ENCODE peak calls at places on chromosome 4, in eight cellular contexts. One of them, this sample, is unnamed.

GRCh38 chr4:101229116-101229515 is 118.2 kb downstream of the PPP3CA start:
- DNase-seq in GM12878: no peak
- DNase-seq in A549: no peak
- DNase-seq in HepG2: no peak
- DNase-seq in K562: no peak
- DNase-seq in HCT116: no peak
- DNase-seq in WTC11: no peak
- DNase-seq in SK-N-SH: no peak
- DNase-seq in this sample: no peak

GRCh38 chr4:52873861-52874343 is 11.8 kb downstream of the RASL11B start:
- DNase-seq in GM12878: no peak
- DNase-seq in A549: no peak
- DNase-seq in HepG2: peak
- DNase-seq in K562: no peak
- DNase-seq in HCT116: no peak
- DNase-seq in WTC11: peak
- DNase-seq in SK-N-SH: no peak
- DNase-seq in this sample: no peak

GRCh38 chr4:145679991-145680455 is at the start of gene C4orf51:
- DNase-seq in GM12878: no peak
- DNase-seq in A549: peak
- DNase-seq in HepG2: peak
- DNase-seq in K562: no peak
- DNase-seq in HCT116: no peak
- DNase-seq in WTC11: no peak
- DNase-seq in SK-N-SH: no peak
- DNase-seq in this sample: no peak

GRCh38 chr4:69099910-69100309 is 3.6 kb downstream of the UGT2B7 start:
- DNase-seq in GM12878: no peak
- DNase-seq in A549: no peak
- DNase-seq in HepG2: no peak
- DNase-seq in K562: no peak
- DNase-seq in HCT116: no peak
- DNase-seq in WTC11: no peak
- DNase-seq in SK-N-SH: no peak
- DNase-seq in this sample: no peak

GRCh38 chr4:121800638-121800960 is 524 bp upstream of the EXOSC9 start:
- DNase-seq in GM12878: no peak
- DNase-seq in A549: no peak
- DNase-seq in HepG2: no peak
- DNase-seq in K562: no peak
- DNase-seq in HCT116: no peak
- DNase-seq in WTC11: no peak
- DNase-seq in SK-N-SH: peak
- DNase-seq in this sample: no peak

GRCh38 chr4:48756689-48757220 is 23.3 kb downstream of the FRYL start:
- DNase-seq in GM12878: no peak
- DNase-seq in A549: no peak
- DNase-seq in HepG2: no peak
- DNase-seq in K562: no peak
- DNase-seq in HCT116: no peak
- DNase-seq in WTC11: no peak
- DNase-seq in SK-N-SH: no peak
- DNase-seq in this sample: no peak

GRCh38 chr4:189377576-189377975 is 563.1 kb upstream of the FRG1 start:
- DNase-seq in GM12878: no peak
- DNase-seq in A549: no peak
- DNase-seq in HepG2: no peak
- DNase-seq in K562: no peak
- DNase-seq in HCT116: no peak
- DNase-seq in WTC11: no peak
- DNase-seq in SK-N-SH: no peak
- DNase-seq in this sample: no peak

GRCh38 chr4:13403833-13404232 is 80.3 kb downstream of the RAB28 start:
- DNase-seq in GM12878: no peak
- DNase-seq in A549: no peak
- DNase-seq in HepG2: no peak
- DNase-seq in K562: no peak
- DNase-seq in HCT116: no peak
- DNase-seq in WTC11: no peak
- DNase-seq in SK-N-SH: no peak
- DNase-seq in this sample: no peak

GRCh38 chr4:118716304-118716703 is 31.1 kb downstream of the METTL14 start:
- DNase-seq in GM12878: no peak
- DNase-seq in A549: no peak
- DNase-seq in HepG2: no peak
- DNase-seq in K562: no peak
- DNase-seq in HCT116: no peak
- DNase-seq in WTC11: no peak
- DNase-seq in SK-N-SH: no peak
- DNase-seq in this sample: peak

GRCh38 chr4:118270492-118270891 is 82.3 kb downstream of the PRSS12 start:
- DNase-seq in GM12878: no peak
- DNase-seq in A549: peak
- DNase-seq in HepG2: peak
- DNase-seq in K562: peak
- DNase-seq in HCT116: peak
- DNase-seq in WTC11: no peak
- DNase-seq in SK-N-SH: peak
- DNase-seq in this sample: peak

GRCh38 chr4:11073621-11074051 is 355.1 kb downstream of the HS3ST1 start:
- DNase-seq in GM12878: no peak
- DNase-seq in A549: no peak
- DNase-seq in HepG2: no peak
- DNase-seq in K562: no peak
- DNase-seq in HCT116: no peak
- DNase-seq in WTC11: no peak
- DNase-seq in SK-N-SH: no peak
- DNase-seq in this sample: peak

GRCh38 chr4:86500527-86500926 is 93.6 kb upstream of the PTPN13 start:
- DNase-seq in GM12878: no peak
- DNase-seq in A549: no peak
- DNase-seq in HepG2: no peak
- DNase-seq in K562: no peak
- DNase-seq in HCT116: no peak
- DNase-seq in WTC11: no peak
- DNase-seq in SK-N-SH: no peak
- DNase-seq in this sample: no peak

GRCh38 chr4:127141857-127142256 is 490.9 kb upstream of the INTU start:
- DNase-seq in GM12878: no peak
- DNase-seq in A549: no peak
- DNase-seq in HepG2: no peak
- DNase-seq in K562: no peak
- DNase-seq in HCT116: no peak
- DNase-seq in WTC11: no peak
- DNase-seq in SK-N-SH: no peak
- DNase-seq in this sample: no peak

GRCh38 chr4:175308236-175308635 is 390.1 kb downstream of the ADAM29 start:
- DNase-seq in GM12878: no peak
- DNase-seq in A549: no peak
- DNase-seq in HepG2: no peak
- DNase-seq in K562: no peak
- DNase-seq in HCT116: peak
- DNase-seq in WTC11: no peak
- DNase-seq in SK-N-SH: no peak
- DNase-seq in this sample: no peak

GRCh38 chr4:153643406-153644016 is 40.6 kb upstream of the TLR2 start:
- DNase-seq in GM12878: peak
- DNase-seq in A549: peak
- DNase-seq in HepG2: peak
- DNase-seq in K562: peak
- DNase-seq in HCT116: peak
- DNase-seq in WTC11: no peak
- DNase-seq in SK-N-SH: peak
- DNase-seq in this sample: peak

GRCh38 chr4:149264093-149264733 is 551.4 kb downstream of the IQCM start:
- DNase-seq in GM12878: peak
- DNase-seq in A549: peak
- DNase-seq in HepG2: peak
- DNase-seq in K562: peak
- DNase-seq in HCT116: peak
- DNase-seq in WTC11: peak
- DNase-seq in SK-N-SH: peak
- DNase-seq in this sample: peak

GRCh38 chr4:72951147-72951546 is 118.4 kb downstream of the COX18 start:
- DNase-seq in GM12878: no peak
- DNase-seq in A549: no peak
- DNase-seq in HepG2: no peak
- DNase-seq in K562: no peak
- DNase-seq in HCT116: no peak
- DNase-seq in WTC11: no peak
- DNase-seq in SK-N-SH: no peak
- DNase-seq in this sample: no peak

GRCh38 chr4:153514001-153514526 is 47.9 kb downstream of the TMEM131L start:
- DNase-seq in GM12878: no peak
- DNase-seq in A549: peak
- DNase-seq in HepG2: no peak
- DNase-seq in K562: no peak
- DNase-seq in HCT116: peak
- DNase-seq in WTC11: no peak
- DNase-seq in SK-N-SH: no peak
- DNase-seq in this sample: no peak

GRCh38 chr4:14719053-14719452 is 283.2 kb upstream of the CPEB2 start:
- DNase-seq in GM12878: no peak
- DNase-seq in A549: peak
- DNase-seq in HepG2: no peak
- DNase-seq in K562: no peak
- DNase-seq in HCT116: no peak
- DNase-seq in WTC11: no peak
- DNase-seq in SK-N-SH: no peak
- DNase-seq in this sample: no peak

GRCh38 chr4:128979934-128980333 is 113.4 kb downstream of the SCLT1 start:
- DNase-seq in GM12878: no peak
- DNase-seq in A549: peak
- DNase-seq in HepG2: no peak
- DNase-seq in K562: peak
- DNase-seq in HCT116: no peak
- DNase-seq in WTC11: no peak
- DNase-seq in SK-N-SH: peak
- DNase-seq in this sample: no peak

GRCh38 chr4:167544391-167544790 is 310.1 kb upstream of the SPOCK3 start:
- DNase-seq in GM12878: no peak
- DNase-seq in A549: no peak
- DNase-seq in HepG2: no peak
- DNase-seq in K562: no peak
- DNase-seq in HCT116: no peak
- DNase-seq in WTC11: no peak
- DNase-seq in SK-N-SH: no peak
- DNase-seq in this sample: no peak

GRCh38 chr4:5722328-5722727 is 11.3 kb downstream of the EVC start:
- DNase-seq in GM12878: no peak
- DNase-seq in A549: peak
- DNase-seq in HepG2: peak
- DNase-seq in K562: no peak
- DNase-seq in HCT116: no peak
- DNase-seq in WTC11: no peak
- DNase-seq in SK-N-SH: no peak
- DNase-seq in this sample: no peak
- TF ChIP-seq MAX in GM12878: no peak
- TF ChIP-seq MAX in A549: peak
- TF ChIP-seq MAX in HepG2: peak
- TF ChIP-seq MAX in K562: no peak
- TF ChIP-seq MAX in HCT116: no peak
- TF ChIP-seq MAX in WTC11: no peak
- TF ChIP-seq MAX in SK-N-SH: no peak
- TF ChIP-seq MAX in this sample: no peak

GRCh38 chr4:76622126-76622525 is 187.1 kb downstream of the SHROOM3 start:
- DNase-seq in GM12878: no peak
- DNase-seq in A549: no peak
- DNase-seq in HepG2: no peak
- DNase-seq in K562: no peak
- DNase-seq in HCT116: no peak
- DNase-seq in WTC11: no peak
- DNase-seq in SK-N-SH: no peak
- DNase-seq in this sample: no peak
- TF ChIP-seq MAX in GM12878: no peak
- TF ChIP-seq MAX in A549: no peak
- TF ChIP-seq MAX in HepG2: no peak
- TF ChIP-seq MAX in K562: no peak
- TF ChIP-seq MAX in HCT116: no peak
- TF ChIP-seq MAX in WTC11: no peak
- TF ChIP-seq MAX in SK-N-SH: no peak
- TF ChIP-seq MAX in this sample: no peak

GRCh38 chr4:26346203-26346620 is 25.4 kb downstream of the RBPJ start:
- DNase-seq in GM12878: no peak
- DNase-seq in A549: no peak
- DNase-seq in HepG2: no peak
- DNase-seq in K562: peak
- DNase-seq in HCT116: no peak
- DNase-seq in WTC11: peak
- DNase-seq in SK-N-SH: no peak
- DNase-seq in this sample: no peak
- TF ChIP-seq MAX in GM12878: no peak
- TF ChIP-seq MAX in A549: no peak
- TF ChIP-seq MAX in HepG2: no peak
- TF ChIP-seq MAX in K562: no peak
- TF ChIP-seq MAX in HCT116: no peak
- TF ChIP-seq MAX in WTC11: no peak
- TF ChIP-seq MAX in SK-N-SH: no peak
- TF ChIP-seq MAX in this sample: no peak

GRCh38 chr4:177185579-177185978 is 124.1 kb upstream of the NEIL3 start:
- DNase-seq in GM12878: no peak
- DNase-seq in A549: no peak
- DNase-seq in HepG2: no peak
- DNase-seq in K562: no peak
- DNase-seq in HCT116: no peak
- DNase-seq in WTC11: no peak
- DNase-seq in SK-N-SH: no peak
- DNase-seq in this sample: no peak

GRCh38 chr4:177187371-177187770 is 122.3 kb upstream of the NEIL3 start:
- DNase-seq in GM12878: no peak
- DNase-seq in A549: no peak
- DNase-seq in HepG2: no peak
- DNase-seq in K562: no peak
- DNase-seq in HCT116: no peak
- DNase-seq in WTC11: no peak
- DNase-seq in SK-N-SH: no peak
- DNase-seq in this sample: no peak

GRCh38 chr4:177185151-177185550 is 124.5 kb upstream of the NEIL3 start:
- DNase-seq in GM12878: no peak
- DNase-seq in A549: no peak
- DNase-seq in HepG2: no peak
- DNase-seq in K562: no peak
- DNase-seq in HCT116: no peak
- DNase-seq in WTC11: no peak
- DNase-seq in SK-N-SH: no peak
- DNase-seq in this sample: no peak

GRCh38 chr4:177182156-177182555 is 127.5 kb upstream of the NEIL3 start:
- DNase-seq in GM12878: no peak
- DNase-seq in A549: no peak
- DNase-seq in HepG2: no peak
- DNase-seq in K562: no peak
- DNase-seq in HCT116: no peak
- DNase-seq in WTC11: no peak
- DNase-seq in SK-N-SH: no peak
- DNase-seq in this sample: no peak

DNA sequence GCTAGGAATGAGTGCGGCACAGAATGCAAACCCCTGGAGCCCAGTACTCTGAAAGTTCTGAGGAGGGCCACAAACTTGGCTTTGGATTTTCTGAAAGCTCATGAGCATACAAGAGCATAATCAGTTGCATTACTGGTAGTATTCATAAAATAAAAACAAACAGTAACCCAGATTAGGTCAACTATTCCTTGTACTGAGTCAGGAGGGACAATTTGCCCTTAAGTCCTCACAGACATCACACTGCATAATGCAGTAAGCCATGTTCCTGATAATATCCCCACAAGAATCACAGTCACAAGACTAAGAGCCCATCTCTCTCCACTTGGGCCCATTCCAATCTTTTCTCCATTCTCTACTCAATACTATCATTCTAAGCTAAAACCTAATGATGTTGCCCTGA is 126.9 kb upstream of the NEIL3 start:
- DNase-seq in GM12878: no peak
- DNase-seq in A549: no peak
- DNase-seq in HepG2: no peak
- DNase-seq in K562: no peak
- DNase-seq in HCT116: no peak
- DNase-seq in WTC11: no peak
- DNase-seq in SK-N-SH: no peak
- DNase-seq in this sample: no peak
- TF ChIP-seq MAX in GM12878: no peak
- TF ChIP-seq MAX in A549: no peak
- TF ChIP-seq MAX in HepG2: no peak
- TF ChIP-seq MAX in K562: no peak
- TF ChIP-seq MAX in HCT116: no peak
- TF ChIP-seq MAX in WTC11: no peak
- TF ChIP-seq MAX in SK-N-SH: no peak
- TF ChIP-seq MAX in this sample: no peak